ENCODE peak calls at places on chromosomes 13 and 19, in eight cellular contexts. K is brain microvascular endothelial cell, H is ovary, U is AG09309, M is fibroblast of pulmonary artery, B is testis, G is lower leg skin, O is A549. L is an unnamed sample.

GRCh38 chr13:19864339-19865309 is 1.2 kb upstream of the ZMYM5 start:
- DNase-seq in K (peak; percentile 67), H (no peak), U (no peak), M (peak; percentile 80), B (peak; percentile 78), G (peak; percentile 94), O (peak; percentile 55), L (no peak)

GRCh38 chr19:41031926-41032325 is 40.8 kb downstream of the CYP2B6 start:
- DNase-seq in K (no peak), H (no peak), U (no peak), M (no peak), B (no peak), G (no peak), O (no peak), L (no peak)

GRCh38 chr13:31749929-31750328 is 10.6 kb downstream of the RXFP2 start:
- DNase-seq in K (peak; percentile 91), H (no peak), U (peak; percentile 90), M (peak; percentile 93), B (no peak), G (no peak), O (no peak), L (peak; percentile 65)

GRCh38 chr19:41376241-41376997 is at the start of gene TMEM91:
- DNase-seq in K (peak; percentile 25), H (peak; percentile 56), U (no peak), M (peak; percentile 31), B (no peak), G (peak; percentile 91), O (no peak), L (no peak)

GRCh38 chr19:12886943-12887747 is at the start of gene KLF1:
- DNase-seq in K (no peak), H (no peak), U (no peak), M (no peak), B (no peak), G (no peak), O (no peak), L (no peak)

GRCh38 chr19:19866599-19867248 is 1.0 kb downstream of the ZNF253 start:
- DNase-seq in K (no peak), H (peak; percentile 39), U (no peak), M (peak; percentile 6), B (peak; percentile 20), G (peak; percentile 86), O (no peak), L (no peak)

GRCh38 chr19:56748443-56748842 is 76.9 kb upstream of the ZNF835 start:
- DNase-seq in K (peak; percentile 7), H (no peak), U (no peak), M (peak; percentile 7), B (peak; percentile 67), G (no peak), O (no peak), L (no peak)

GRCh38 chr19:38653028-38653571 is 5.7 kb downstream of the ACTN4 start:
- DNase-seq in K (no peak), H (no peak), U (no peak), M (peak; percentile 51), B (peak; percentile 59), G (no peak), O (no peak), L (no peak)

GRCh38 chr13:77728265-77728966 is 30.9 kb downstream of the SLAIN1 start:
- DNase-seq in K (no peak), H (no peak), U (no peak), M (no peak), B (no peak), G (no peak), O (no peak), L (no peak)

GRCh38 chr19:15231256-15231655 is 992 bp downstream of the EPHX3 start:
- DNase-seq in K (no peak), H (no peak), U (no peak), M (no peak), B (no peak), G (no peak), O (no peak), L (no peak)

GRCh38 chr13:35496011-35496410 is 19.5 kb upstream of the MAB21L1 start:
- DNase-seq in K (no peak), H (no peak), U (no peak), M (no peak), B (no peak), G (no peak), O (no peak), L (no peak)

GRCh38 chr13:76820759-76821158 is 65.4 kb downstream of the KCTD12 start:
- DNase-seq in K (no peak), H (no peak), U (peak; percentile 17), M (peak; percentile 62), B (peak; percentile 82), G (no peak), O (no peak), L (no peak)

GRCh38 chr13:59801107-59801880 is 362.4 kb downstream of the DIAPH3 start:
- DNase-seq in K (no peak), H (no peak), U (no peak), M (no peak), B (no peak), G (no peak), O (no peak), L (no peak)

GRCh38 chr13:112069063-112069726 is 2.2 kb downstream of the SOX1 start:
- DNase-seq in K (no peak), H (no peak), U (no peak), M (no peak), B (no peak), G (no peak), O (no peak), L (no peak)

GRCh38 chr19:41720103-41720502 is 11.7 kb downstream of the CEACAM5 start:
- DNase-seq in K (no peak), H (no peak), U (no peak), M (no peak), B (no peak), G (peak; percentile 61), O (no peak), L (no peak)

GRCh38 chr13:93534181-93534700 is 307.6 kb downstream of the GPC6 start:
- DNase-seq in K (no peak), H (peak; percentile 37), U (no peak), M (peak; percentile 21), B (no peak), G (no peak), O (no peak), L (no peak)

GRCh38 chr19:35346193-35347052 is 1.3 kb upstream of the FFAR1 start:
- DNase-seq in K (no peak), H (peak; percentile 29), U (no peak), M (no peak), B (no peak), G (peak; percentile 79), O (no peak), L (no peak)

GRCh38 chr13:101749584-101749983 is 297.1 kb downstream of the ITGBL1 start:
- DNase-seq in K (no peak), H (no peak), U (no peak), M (no peak), B (no peak), G (no peak), O (no peak), L (no peak)

GRCh38 chr13:28346136-28346535 is 148.8 kb downstream of the FLT1 start:
- DNase-seq in K (no peak), H (no peak), U (no peak), M (no peak), B (no peak), G (no peak), O (no peak), L (no peak)

GRCh38 chr13:51958217-51958547 is 53.1 kb downstream of the ATP7B start:
- DNase-seq in K (no peak), H (no peak), U (no peak), M (no peak), B (no peak), G (no peak), O (no peak), L (no peak)

GRCh38 chr13:99436013-99436412 is 65.3 kb upstream of the TM9SF2 start:
- DNase-seq in K (no peak), H (no peak), U (no peak), M (no peak), B (no peak), G (no peak), O (no peak), L (no peak)

GRCh38 chr19:18074192-18074591 is 12.5 kb downstream of the IL12RB1 start:
- DNase-seq in K (no peak), H (no peak), U (no peak), M (no peak), B (no peak), G (no peak), O (no peak), L (no peak)
- TF ChIP-seq CTCF in K (peak; percentile 25), H (no peak), U (no peak), M (no peak), B (no peak), G (no peak), O (no peak), L (no peak)

GRCh38 chr13:75442736-75443234 is 39.2 kb downstream of the TBC1D4 start:
- DNase-seq in K (no peak), H (no peak), U (no peak), M (peak; percentile 14), B (no peak), G (no peak), O (no peak), L (no peak)
- H3K4me3 ChIP-seq in K (no peak overlapping the region), H (no peak overlapping the region), U (no peak overlapping the region), M (no peak overlapping the region), B (no peak overlapping the region), G (no peak overlapping the region), O (no peak overlapping the region), L (no peak overlapping the region)

GRCh38 chr19:54081032-54081431 is at the start of gene TARM1:
- DNase-seq in K (no peak), H (no peak), U (no peak), M (no peak), B (no peak), G (no peak), O (no peak), L (no peak)
- TF ChIP-seq CTCF in K (no peak), H (no peak), U (no peak), M (no peak), B (no peak), G (no peak), O (no peak), L (no peak)

DNA sequence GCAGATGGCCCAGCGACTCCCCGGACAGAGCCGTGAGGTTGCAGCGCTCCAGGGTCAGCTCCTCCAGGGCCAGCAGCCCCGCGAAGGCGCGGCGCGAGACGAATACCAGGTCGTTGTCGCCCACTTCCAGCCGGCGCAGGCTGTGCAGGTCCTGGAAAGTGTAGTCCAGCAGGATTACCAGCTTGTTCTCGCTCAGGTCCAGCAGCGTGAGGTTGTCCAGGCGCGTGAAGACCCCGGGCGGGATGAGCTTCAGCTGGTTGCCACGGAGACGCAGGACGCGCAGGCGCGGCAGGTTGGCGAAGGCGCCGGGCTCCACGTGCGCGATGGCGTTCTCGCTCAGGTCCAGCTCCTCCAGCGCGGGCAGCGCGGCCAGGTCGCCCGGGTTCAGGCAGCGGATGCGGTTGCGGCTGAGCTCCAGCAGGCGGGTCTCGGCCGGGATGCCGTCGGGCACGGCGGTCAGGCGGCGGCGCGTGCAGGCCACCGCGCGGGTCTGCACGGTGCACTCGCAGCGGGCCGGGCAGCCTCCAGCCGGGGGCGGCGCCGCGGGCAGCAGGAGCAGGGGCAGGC is 9.3 kb upstream of the PEAK3 start:
- DNase-seq in K (no peak), H (no peak), U (no peak), M (no peak), B (peak; percentile 70), G (no peak), O (no peak), L (no peak)
- H3K4me3 ChIP-seq in K (no peak overlapping the region), H (no peak overlapping the region), U (no peak overlapping the region), M (no peak overlapping the region), B (peak overlapping the region; percentile 47), G (no peak overlapping the region), O (no peak overlapping the region), L (no peak overlapping the region)

L was measured in astrocyte of the cerebellum.